ENCODE peak calls at places on chromosomes 4 and X, in four cellular contexts. D is T47D; A is stimulated activated CD8-positive, alpha-beta memory T cell treated with anti-CD3 and anti-CD28 coated beads, Interleukin-15, amount 100 ng/mL, for 4 hours; Z is globus pallidus. E is an unnamed sample.
A peak's percentile ranks its signal among the peaks of the same experiment; 100 is the strongest.

GRCh38 chr4:52873861-52874343 is 11.8 kb downstream of the RASL11B start:
- DNase-seq in D (no peak), A (no peak), Z (no peak), E (no peak)

GRCh38 chr4:53981573-53981972 is 82.8 kb downstream of the CHIC2 start:
- DNase-seq in D (no peak), A (no peak), Z (no peak), E (no peak)

GRCh38 chrX:102517331-102517730 is 792 bp upstream of the TMSB15A start:
- DNase-seq in D (peak; percentile 28), A (no peak), Z (peak; percentile 16), E (peak; percentile 6)

GRCh38 chr4:82784615-82785247 is 13.9 kb downstream of the SCD5 start:
- DNase-seq in D (no peak), A (no peak), Z (no peak), E (no peak)

GRCh38 chrX:24423960-24424359 is 41.1 kb upstream of the PDK3 start:
- DNase-seq in D (peak; percentile 36), A (no peak), Z (no peak), E (no peak)

GRCh38 chrX:9374537-9374936 is 90.3 kb upstream of the TBL1X start:
- DNase-seq in D (no peak), A (no peak), Z (no peak), E (no peak)

GRCh38 chr4:152480356-152480755 is 55.5 kb downstream of the FBXW7 start:
- DNase-seq in D (no peak), A (no peak), Z (no peak), E (no peak)

GRCh38 chrX:3712870-3713224 is 602 bp downstream of the PRKX start:
- DNase-seq in D (no peak), A (no peak), Z (no peak), E (peak; percentile 33)

GRCh38 chrX:118976599-118977340 is 2.4 kb downstream of the LONRF3 start:
- DNase-seq in D (peak; percentile 9), A (no peak), Z (no peak), E (no peak)

GRCh38 chr4:119025916-119026661 is 109.5 kb upstream of the MYOZ2 start:
- DNase-seq in D (no peak), A (no peak), Z (no peak), E (no peak)

GRCh38 chr4:4200624-4201023 is 26.1 kb downstream of the OTOP1 start:
- DNase-seq in D (no peak), A (no peak), Z (no peak), E (no peak)

GRCh38 chr4:186657766-186658165 is 65.9 kb downstream of the FAT1 start:
- DNase-seq in D (no peak), A (no peak), Z (peak; percentile 81), E (peak; percentile 23)

GRCh38 chr4:90069151-90069550 is 58.0 kb upstream of the CCSER1 start:
- DNase-seq in D (no peak), A (no peak), Z (no peak), E (no peak)

GRCh38 chr4:123936615-123937014 is 540.0 kb downstream of the SPRY1 start:
- DNase-seq in D (no peak), A (no peak), Z (no peak), E (no peak)

GRCh38 chr4:185035284-185035683 is 17.0 kb downstream of the HELT start:
- DNase-seq in D (no peak), A (no peak), Z (no peak), E (no peak)

GRCh38 chrX:37652589-37653271 is 32.9 kb upstream of the XK start:
- DNase-seq in D (no peak), A (no peak), Z (no peak), E (no peak)

GRCh38 chrX:1249101-1249887 is 19.3 kb upstream of the CSF2RA start:
- DNase-seq in D (peak; percentile 59), A (peak; percentile 27), Z (peak; percentile 66), E (no peak)

GRCh38 chr4:13963601-13964000 is 336.1 kb upstream of the BOD1L1 start:
- DNase-seq in D (no peak), A (no peak), Z (no peak), E (no peak)

GRCh38 chrX:150329888-150330287 is 33.2 kb upstream of the MAMLD1 start:
- DNase-seq in D (no peak), A (no peak), Z (no peak), E (no peak)

GRCh38 chr4:52743444-52744019 is 7.7 kb downstream of the ERVMER34-1 start:
- DNase-seq in D (no peak), A (no peak), Z (no peak), E (no peak)

GRCh38 chr4:183504930-183505555 is at the start of gene ING2:
- DNase-seq in D (peak; percentile 54), A (no peak), Z (peak; percentile 90), E (peak; percentile 93)

GRCh38 chr4:102533348-102533747 is 32.2 kb downstream of the NFKB1 start:
- DNase-seq in D (peak; percentile 1), A (no peak), Z (no peak), E (no peak)

E was measured in midbrain.